ENCODE peak calls at places on chromosomes 6 and 20, in nine cellular contexts. J, Z, Q, G, E, F, K, L and I are unnamed samples.

GRCh38 chr6:52681416-52681815 is 10.5 kb downstream of the TMEM14A start:
- DNase-seq in E (no peak), Z (no peak), J (no peak), L (no peak), Q (no peak), F (no peak), G (no peak), K (peak), I (no peak)

GRCh38 chr20:43723194-43723593 is 3.6 kb downstream of the GTSF1L start:
- DNase-seq in F (no peak), E (no peak), L (no peak), J (no peak), Z (no peak), K (no peak), Q (no peak), G (no peak), I (no peak)

GRCh38 chr20:10635476-10636208 is 38.2 kb downstream of the JAG1 start:
- DNase-seq in L (peak), K (no peak), J (no peak), F (no peak), E (no peak), G (no peak), Z (no peak), Q (no peak), I (no peak)

GRCh38 chr6:105780146-105780860 is 305.8 kb upstream of the PRDM1 start:
- DNase-seq in J (no peak), K (no peak), Q (no peak), L (no peak), Z (no peak), F (no peak), E (no peak), G (no peak), I (no peak)

GRCh38 chr20:36493013-36493800 is 48.1 kb upstream of the MYL9 start:
- DNase-seq in G (no peak), L (no peak), K (no peak), Z (no peak), F (no peak), E (no peak), J (no peak), Q (peak), I (no peak)

GRCh38 chr6:119495230-119495683 is 145.7 kb upstream of the MAN1A1 start:
- DNase-seq in E (peak), L (no peak), Q (no peak), F (no peak), Z (no peak), K (no peak), J (peak), G (no peak), I (no peak)

GRCh38 chr6:104003803-104004516 is 855.8 kb downstream of the HACE1 start:
- DNase-seq in L (no peak), J (no peak), F (no peak), E (no peak), Z (no peak), K (no peak), Q (no peak), G (no peak), I (no peak)

GRCh38 chr20:44215125-44215524 is 4.6 kb upstream of the OSER1 start:
- DNase-seq in Q (peak), F (peak), K (peak), Z (peak), E (peak), J (peak), G (no peak), L (peak), I (no peak)

GRCh38 chr20:39547546-39548410 is 585.6 kb downstream of the DHX35 start:
- DNase-seq in G (no peak), K (no peak), J (no peak), Q (no peak), Z (no peak), L (no peak), F (no peak), E (no peak), I (no peak)

GRCh38 chr6:83430606-83431544 is at the start of gene ME1:
- DNase-seq in Q (peak), G (peak), J (peak), F (peak), L (peak), E (peak), Z (peak), K (peak), I (peak)

GRCh38 chr6:79526897-79527296 is 10.3 kb downstream of the LCA5 start:
- DNase-seq in J (no peak), K (no peak), L (no peak), E (no peak), F (no peak), Q (no peak), G (no peak), Z (no peak), I (no peak)

GRCh38 chr6:45577836-45578504 is 200.2 kb upstream of the SUPT3H start:
- DNase-seq in J (no peak), K (no peak), Q (no peak), G (no peak), F (no peak), E (no peak), L (peak), Z (no peak), I (no peak)

GRCh38 chr20:31859998-31860380 is 10.3 kb downstream of the DUSP15 start:
- DNase-seq in Q (no peak), K (no peak), J (no peak), E (no peak), F (no peak), G (no peak), Z (no peak), L (no peak), I (no peak)

GRCh38 chr20:31859266-31859997 is 10.9 kb downstream of the DUSP15 start:
- DNase-seq in L (no peak), G (no peak), K (no peak), E (no peak), Q (no peak), J (no peak), Z (no peak), F (no peak), I (no peak)

GRCh38 chr20:31856516-31856915 is 11.1 kb upstream of the FOXS1 start:
- DNase-seq in F (no peak), G (no peak), L (no peak), E (no peak), Q (no peak), K (no peak), J (no peak), Z (no peak), I (no peak)

GRCh38 chr20:31860431-31861345 is 9.6 kb downstream of the DUSP15 start:
- DNase-seq in F (peak), K (no peak), J (peak), G (no peak), Q (peak), E (no peak), L (no peak), Z (no peak), I (peak)

DNA sequence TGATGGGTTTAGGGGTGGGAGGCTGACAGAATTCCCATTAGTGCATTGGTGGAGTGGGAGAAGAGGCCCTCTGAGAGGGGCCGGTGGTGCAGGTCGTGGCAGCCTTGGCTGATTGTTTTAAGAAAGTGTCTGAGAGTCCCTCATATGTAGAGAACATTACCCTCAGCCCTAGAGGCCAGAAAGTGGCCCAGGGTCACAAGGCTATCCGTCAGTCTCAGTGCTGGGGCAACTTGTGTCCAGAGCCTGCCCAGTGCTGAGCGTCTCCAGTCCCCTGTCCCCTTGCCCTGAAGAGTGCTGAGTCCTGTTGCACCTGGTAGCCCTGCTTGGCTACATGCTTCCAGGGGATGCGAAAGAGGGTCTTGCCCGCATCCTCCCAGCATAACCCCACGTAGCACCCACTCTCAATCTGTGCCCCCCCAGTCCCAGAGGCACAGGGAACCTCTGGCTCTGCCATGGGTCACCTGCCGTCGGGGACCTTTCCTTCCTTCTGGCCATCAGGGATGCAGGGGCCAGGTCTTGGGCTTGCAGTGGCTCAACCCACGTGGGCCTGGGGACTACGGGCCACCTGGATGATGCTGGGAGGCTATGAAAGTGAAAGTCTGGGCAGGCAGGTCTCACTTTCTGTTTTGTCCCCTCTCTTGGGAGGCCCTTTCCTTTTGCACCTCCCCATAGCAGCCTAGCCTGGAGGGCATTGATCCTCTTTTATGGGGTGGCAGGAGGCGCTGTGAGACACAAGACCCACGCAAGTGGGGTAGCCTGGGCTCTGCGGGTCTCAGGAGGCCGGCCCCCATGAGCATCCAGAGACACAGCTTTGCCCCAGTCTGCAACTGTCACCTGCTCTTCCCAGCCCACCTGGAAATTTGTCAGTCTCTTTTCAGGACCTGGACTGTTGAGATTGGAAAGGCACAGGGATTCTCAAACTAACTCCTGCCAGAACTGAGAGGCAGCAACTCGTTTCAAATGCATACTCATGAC is 12.2 kb downstream of the DUSP15 start:
- DNase-seq in L (no peak), G (no peak), J (no peak), E (no peak), K (no peak), Z (no peak), F (no peak), Q (no peak), I (no peak)
- TF ChIP-seq CTCF in L (no peak), G (no peak), J (no peak), E (no peak), K (no peak), Z (no peak), F (no peak), Q (no peak), I (no peak)

GRCh38 chr6:148343383-148343782 is 745 bp downstream of the SASH1 start:
- DNase-seq in F (no peak), Z (no peak), K (no peak), J (no peak), Q (no peak), E (no peak), L (no peak), G (no peak), I (no peak)
- TF ChIP-seq CTCF in F (no peak), Z (peak), K (peak), J (no peak), Q (no peak), E (peak), L (no peak), G (no peak), I (no peak)

GRCh38 chr6:138988469-138988834 is 399 bp upstream of the REPS1 start:
- DNase-seq in F (no peak), J (no peak), E (no peak), G (no peak), Z (no peak), L (peak), K (no peak), Q (peak), I (no peak)
- TF ChIP-seq CTCF in F (peak), J (no peak), E (no peak), G (no peak), Z (peak), L (no peak), K (peak), Q (no peak), I (no peak)

DNA sequence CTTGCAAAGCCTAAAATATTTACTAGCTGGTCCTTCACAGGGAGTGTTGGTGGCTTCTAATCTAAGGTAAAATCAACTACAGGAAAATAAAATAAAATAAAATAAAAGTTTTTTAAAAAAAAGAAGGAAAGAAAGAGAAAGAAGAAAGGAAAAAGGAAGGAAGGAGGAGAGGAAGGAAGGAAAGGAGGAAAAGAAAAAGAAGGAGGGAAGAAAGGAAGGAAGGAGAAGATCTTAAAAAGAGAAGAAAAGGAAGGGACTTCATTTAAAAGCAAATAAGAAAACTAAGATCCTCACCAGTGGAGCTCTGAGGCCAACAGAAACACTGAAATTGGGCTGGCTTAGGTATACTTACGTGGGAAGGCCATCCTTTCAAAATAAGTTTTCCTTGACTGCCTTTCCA is 178.4 kb downstream of the TSHZ2 start:
- DNase-seq in Q (peak), G (no peak), J (no peak), F (no peak), E (no peak), Z (no peak), K (no peak), L (no peak), I (no peak)
- TF ChIP-seq CTCF in Q (no peak), G (no peak), J (no peak), F (no peak), E (no peak), Z (no peak), K (no peak), L (no peak), I (no peak)

GRCh38 chr20:62489186-62489939 is 13.6 kb upstream of the GATA5 start:
- DNase-seq in Q (no peak), K (no peak), G (no peak), E (no peak), L (no peak), J (no peak), Z (no peak), F (peak), I (no peak)
- TF ChIP-seq CTCF in Q (no peak), K (no peak), G (no peak), E (no peak), L (no peak), J (no peak), Z (no peak), F (no peak), I (no peak)